ENCODE peak calls at places on chromosomes 7 and 10, in eight cellular contexts. One of them, this sample, is unnamed.

GRCh38 chr7:132169730-132170129 is 406.5 kb downstream of the PLXNA4 start:
- DNase-seq in suprapubic skin: no peak
- DNase-seq in GM12892: no peak
- DNase-seq in NAMALWA: no peak
- DNase-seq in hypothalamus: no peak
- DNase-seq in lower lobe of right lung: no peak
- DNase-seq in nephron progenitor cell: no peak
- DNase-seq in cardiac fibroblast: no peak
- DNase-seq in this sample: no peak

GRCh38 chr10:24415455-24416169 is 206.7 kb downstream of the KIAA1217 start:
- DNase-seq in suprapubic skin: peak
- DNase-seq in GM12892: no peak
- DNase-seq in NAMALWA: no peak
- DNase-seq in hypothalamus: peak
- DNase-seq in lower lobe of right lung: peak
- DNase-seq in nephron progenitor cell: peak
- DNase-seq in cardiac fibroblast: peak
- DNase-seq in this sample: peak

GRCh38 chr7:45661302-45661995 is 87.3 kb downstream of the ADCY1 start:
- DNase-seq in suprapubic skin: no peak
- DNase-seq in GM12892: no peak
- DNase-seq in NAMALWA: no peak
- DNase-seq in hypothalamus: no peak
- DNase-seq in lower lobe of right lung: no peak
- DNase-seq in nephron progenitor cell: no peak
- DNase-seq in cardiac fibroblast: no peak
- DNase-seq in this sample: no peak

GRCh38 chr10:101380353-101381017 is 26.5 kb downstream of the BTRC start:
- DNase-seq in suprapubic skin: no peak
- DNase-seq in GM12892: no peak
- DNase-seq in NAMALWA: no peak
- DNase-seq in hypothalamus: no peak
- DNase-seq in lower lobe of right lung: peak
- DNase-seq in nephron progenitor cell: no peak
- DNase-seq in cardiac fibroblast: no peak
- DNase-seq in this sample: no peak

GRCh38 chr7:139679731-139680594 is 97.8 kb downstream of the HIPK2 start:
- DNase-seq in suprapubic skin: no peak
- DNase-seq in GM12892: no peak
- DNase-seq in NAMALWA: no peak
- DNase-seq in hypothalamus: no peak
- DNase-seq in lower lobe of right lung: no peak
- DNase-seq in nephron progenitor cell: no peak
- DNase-seq in cardiac fibroblast: no peak
- DNase-seq in this sample: peak

GRCh38 chr10:125263551-125263950 is 103.2 kb upstream of the CTBP2 start:
- DNase-seq in suprapubic skin: no peak
- DNase-seq in GM12892: no peak
- DNase-seq in NAMALWA: no peak
- DNase-seq in hypothalamus: no peak
- DNase-seq in lower lobe of right lung: no peak
- DNase-seq in nephron progenitor cell: no peak
- DNase-seq in cardiac fibroblast: no peak
- DNase-seq in this sample: peak

GRCh38 chr10:126350216-126350992 is 37.9 kb downstream of the ADAM12 start:
- DNase-seq in suprapubic skin: no peak
- DNase-seq in GM12892: no peak
- DNase-seq in NAMALWA: no peak
- DNase-seq in hypothalamus: no peak
- DNase-seq in lower lobe of right lung: no peak
- DNase-seq in nephron progenitor cell: peak
- DNase-seq in cardiac fibroblast: peak
- DNase-seq in this sample: peak

GRCh38 chr10:132233501-132234075 is 46.8 kb downstream of the DPYSL4 start:
- DNase-seq in suprapubic skin: no peak
- DNase-seq in GM12892: no peak
- DNase-seq in NAMALWA: no peak
- DNase-seq in hypothalamus: no peak
- DNase-seq in lower lobe of right lung: no peak
- DNase-seq in nephron progenitor cell: no peak
- DNase-seq in cardiac fibroblast: no peak
- DNase-seq in this sample: no peak

GRCh38 chr7:115043605-115044004 is 121.7 kb downstream of the MDFIC start:
- DNase-seq in suprapubic skin: no peak
- DNase-seq in GM12892: no peak
- DNase-seq in NAMALWA: no peak
- DNase-seq in hypothalamus: no peak
- DNase-seq in lower lobe of right lung: no peak
- DNase-seq in nephron progenitor cell: no peak
- DNase-seq in cardiac fibroblast: peak
- DNase-seq in this sample: no peak

GRCh38 chr7:27091125-27091524 is 4.7 kb downstream of the HOXA1 start:
- DNase-seq in suprapubic skin: no peak
- DNase-seq in GM12892: no peak
- DNase-seq in NAMALWA: no peak
- DNase-seq in hypothalamus: no peak
- DNase-seq in lower lobe of right lung: no peak
- DNase-seq in nephron progenitor cell: no peak
- DNase-seq in cardiac fibroblast: no peak
- DNase-seq in this sample: no peak

GRCh38 chr10:43229208-43230061 is 37.4 kb downstream of the RASGEF1A start:
- DNase-seq in suprapubic skin: peak
- DNase-seq in GM12892: no peak
- DNase-seq in NAMALWA: no peak
- DNase-seq in hypothalamus: no peak
- DNase-seq in lower lobe of right lung: peak
- DNase-seq in nephron progenitor cell: peak
- DNase-seq in cardiac fibroblast: no peak
- DNase-seq in this sample: no peak

GRCh38 chr7:47520408-47520807 is 61.5 kb downstream of the TNS3 start:
- DNase-seq in suprapubic skin: peak
- DNase-seq in GM12892: no peak
- DNase-seq in NAMALWA: no peak
- DNase-seq in hypothalamus: no peak
- DNase-seq in lower lobe of right lung: no peak
- DNase-seq in nephron progenitor cell: no peak
- DNase-seq in cardiac fibroblast: peak
- DNase-seq in this sample: peak

GRCh38 chr10:6583447-6583846 is 3.4 kb upstream of the PRKCQ start:
- DNase-seq in suprapubic skin: no peak
- DNase-seq in GM12892: no peak
- DNase-seq in NAMALWA: no peak
- DNase-seq in hypothalamus: no peak
- DNase-seq in lower lobe of right lung: no peak
- DNase-seq in nephron progenitor cell: no peak
- DNase-seq in cardiac fibroblast: no peak
- DNase-seq in this sample: no peak

GRCh38 chr10:44908936-44909335 is 2.2 kb upstream of the TMEM72 start:
- DNase-seq in suprapubic skin: no peak
- DNase-seq in GM12892: no peak
- DNase-seq in NAMALWA: no peak
- DNase-seq in hypothalamus: no peak
- DNase-seq in lower lobe of right lung: no peak
- DNase-seq in nephron progenitor cell: no peak
- DNase-seq in cardiac fibroblast: no peak
- DNase-seq in this sample: no peak

GRCh38 chr7:55309040-55309991 is 55.8 kb upstream of the LANCL2 start:
- DNase-seq in suprapubic skin: no peak
- DNase-seq in GM12892: peak
- DNase-seq in NAMALWA: no peak
- DNase-seq in hypothalamus: no peak
- DNase-seq in lower lobe of right lung: peak
- DNase-seq in nephron progenitor cell: no peak
- DNase-seq in cardiac fibroblast: no peak
- DNase-seq in this sample: no peak

GRCh38 chr7:138951953-138952352 is 29.2 kb downstream of the KIAA1549 start:
- DNase-seq in suprapubic skin: no peak
- DNase-seq in GM12892: no peak
- DNase-seq in NAMALWA: no peak
- DNase-seq in hypothalamus: no peak
- DNase-seq in lower lobe of right lung: no peak
- DNase-seq in nephron progenitor cell: no peak
- DNase-seq in cardiac fibroblast: no peak
- DNase-seq in this sample: peak

GRCh38 chr7:130426541-130426940 is 14.3 kb downstream of the CEP41 start:
- DNase-seq in suprapubic skin: no peak
- DNase-seq in GM12892: no peak
- DNase-seq in NAMALWA: no peak
- DNase-seq in hypothalamus: no peak
- DNase-seq in lower lobe of right lung: no peak
- DNase-seq in nephron progenitor cell: no peak
- DNase-seq in cardiac fibroblast: no peak
- DNase-seq in this sample: no peak

GRCh38 chr7:13414661-13415105 is 574.8 kb downstream of the ETV1 start:
- DNase-seq in suprapubic skin: no peak
- DNase-seq in GM12892: no peak
- DNase-seq in NAMALWA: peak
- DNase-seq in hypothalamus: no peak
- DNase-seq in lower lobe of right lung: no peak
- DNase-seq in nephron progenitor cell: no peak
- DNase-seq in cardiac fibroblast: no peak
- DNase-seq in this sample: peak

GRCh38 chr10:103431902-103432301 is 20.3 kb downstream of the CALHM2 start:
- DNase-seq in suprapubic skin: no peak
- DNase-seq in GM12892: no peak
- DNase-seq in NAMALWA: no peak
- DNase-seq in hypothalamus: no peak
- DNase-seq in lower lobe of right lung: no peak
- DNase-seq in nephron progenitor cell: no peak
- DNase-seq in cardiac fibroblast: no peak
- DNase-seq in this sample: no peak

GRCh38 chr7:47951374-47951773 is 3.1 kb upstream of the PKD1L1 start:
- DNase-seq in suprapubic skin: no peak
- DNase-seq in GM12892: no peak
- DNase-seq in NAMALWA: no peak
- DNase-seq in hypothalamus: no peak
- DNase-seq in lower lobe of right lung: no peak
- DNase-seq in nephron progenitor cell: no peak
- DNase-seq in cardiac fibroblast: no peak
- DNase-seq in this sample: no peak

GRCh38 chr7:114502454-114503254 is 88.0 kb downstream of the FOXP2 start:
- DNase-seq in suprapubic skin: no peak
- DNase-seq in GM12892: no peak
- DNase-seq in NAMALWA: no peak
- DNase-seq in hypothalamus: no peak
- DNase-seq in lower lobe of right lung: no peak
- DNase-seq in nephron progenitor cell: no peak
- DNase-seq in cardiac fibroblast: peak
- DNase-seq in this sample: peak

GRCh38 chr7:55365103-55365679 is at the start of gene LANCL2:
- DNase-seq in suprapubic skin: peak
- DNase-seq in GM12892: no peak
- DNase-seq in NAMALWA: peak
- DNase-seq in hypothalamus: no peak
- DNase-seq in lower lobe of right lung: peak
- DNase-seq in nephron progenitor cell: peak
- DNase-seq in cardiac fibroblast: peak
- DNase-seq in this sample: peak

GRCh38 chr10:23525406-23525805 is 86.5 kb downstream of the OTUD1 start:
- DNase-seq in suprapubic skin: no peak
- DNase-seq in GM12892: no peak
- DNase-seq in NAMALWA: peak
- DNase-seq in hypothalamus: no peak
- DNase-seq in lower lobe of right lung: no peak
- DNase-seq in nephron progenitor cell: no peak
- DNase-seq in cardiac fibroblast: peak
- DNase-seq in this sample: peak

GRCh38 chr10:125002044-125002422 is 60.1 kb downstream of the ZRANB1 start:
- DNase-seq in suprapubic skin: peak
- DNase-seq in GM12892: no peak
- DNase-seq in NAMALWA: no peak
- DNase-seq in hypothalamus: no peak
- DNase-seq in lower lobe of right lung: peak
- DNase-seq in nephron progenitor cell: no peak
- DNase-seq in cardiac fibroblast: no peak
- DNase-seq in this sample: no peak

GRCh38 chr10:14326581-14326980 is 4.1 kb downstream of the FRMD4A start:
- DNase-seq in suprapubic skin: no peak
- DNase-seq in GM12892: no peak
- DNase-seq in NAMALWA: no peak
- DNase-seq in hypothalamus: no peak
- DNase-seq in lower lobe of right lung: no peak
- DNase-seq in nephron progenitor cell: peak
- DNase-seq in cardiac fibroblast: no peak
- DNase-seq in this sample: no peak

GRCh38 chr7:48300301-48300700 is 129.0 kb downstream of the ABCA13 start:
- DNase-seq in suprapubic skin: no peak
- DNase-seq in GM12892: no peak
- DNase-seq in NAMALWA: no peak
- DNase-seq in hypothalamus: no peak
- DNase-seq in lower lobe of right lung: no peak
- DNase-seq in nephron progenitor cell: no peak
- DNase-seq in cardiac fibroblast: no peak
- DNase-seq in this sample: no peak

GRCh38 chr7:81626008-81626407 is 143.8 kb downstream of the HGF start:
- DNase-seq in suprapubic skin: no peak
- DNase-seq in GM12892: no peak
- DNase-seq in NAMALWA: no peak
- DNase-seq in hypothalamus: no peak
- DNase-seq in lower lobe of right lung: no peak
- DNase-seq in nephron progenitor cell: no peak
- DNase-seq in cardiac fibroblast: peak
- DNase-seq in this sample: no peak

GRCh38 chr7:139394553-139394952 is 34.9 kb downstream of the LUC7L2 start:
- DNase-seq in suprapubic skin: no peak
- DNase-seq in GM12892: no peak
- DNase-seq in NAMALWA: no peak
- DNase-seq in hypothalamus: no peak
- DNase-seq in lower lobe of right lung: no peak
- DNase-seq in nephron progenitor cell: no peak
- DNase-seq in cardiac fibroblast: no peak
- DNase-seq in this sample: no peak